ENCODE peak calls at places on chromosomes 2 and 18, in six cellular contexts. D, E, C, W, X and T are unnamed samples.

GRCh38 chr2:217906787-217907186 is 96.0 kb downstream of the TNS1 start:
- DNase-seq in D (no peak), E (no peak), C (no peak), W (no peak), X (no peak), T (no peak)

GRCh38 chr2:162890690-162891311 is 52.2 kb upstream of the KCNH7 start:
- DNase-seq in D (no peak), E (peak), C (peak), W (peak), X (peak), T (peak)

GRCh38 chr2:240818543-240819403 is 1.2 kb downstream of the KIF1A start:
- DNase-seq in D (no peak), E (no peak), C (no peak), W (no peak), X (peak), T (peak)

GRCh38 chr2:37617119-37617892 is 54.1 kb downstream of the CDC42EP3 start:
- DNase-seq in D (no peak), E (no peak), C (no peak), W (no peak), X (no peak), T (no peak)

GRCh38 chr2:178241852-178242551 is 47.7 kb downstream of the OSBPL6 start:
- DNase-seq in D (no peak), E (no peak), C (no peak), W (no peak), X (peak), T (no peak)

GRCh38 chr18:13300029-13300428 is 81.5 kb downstream of the LDLRAD4 start:
- DNase-seq in D (no peak), E (no peak), C (no peak), W (no peak), X (no peak), T (no peak)

GRCh38 chr2:67571785-67572718 is 174.9 kb downstream of the ETAA1 start:
- DNase-seq in D (no peak), E (no peak), C (no peak), W (no peak), X (no peak), T (no peak)

GRCh38 chr2:102619414-102620319 is at the start of gene SLC9A2:
- DNase-seq in D (no peak), E (peak), C (no peak), W (no peak), X (peak), T (peak)

GRCh38 chr2:121530210-121530562 is 494 bp upstream of the RNU4ATAC start:
- DNase-seq in D (peak), E (peak), C (peak), W (peak), X (peak), T (peak)

GRCh38 chr18:7234061-7234460 is 3.2 kb downstream of the LRRC30 start:
- DNase-seq in D (no peak), E (no peak), C (no peak), W (no peak), X (no peak), T (no peak)

GRCh38 chr18:23143871-23144270 is 8.6 kb downstream of the CABLES1 start:
- DNase-seq in D (no peak), E (no peak), C (no peak), W (no peak), X (no peak), T (no peak)

DNA sequence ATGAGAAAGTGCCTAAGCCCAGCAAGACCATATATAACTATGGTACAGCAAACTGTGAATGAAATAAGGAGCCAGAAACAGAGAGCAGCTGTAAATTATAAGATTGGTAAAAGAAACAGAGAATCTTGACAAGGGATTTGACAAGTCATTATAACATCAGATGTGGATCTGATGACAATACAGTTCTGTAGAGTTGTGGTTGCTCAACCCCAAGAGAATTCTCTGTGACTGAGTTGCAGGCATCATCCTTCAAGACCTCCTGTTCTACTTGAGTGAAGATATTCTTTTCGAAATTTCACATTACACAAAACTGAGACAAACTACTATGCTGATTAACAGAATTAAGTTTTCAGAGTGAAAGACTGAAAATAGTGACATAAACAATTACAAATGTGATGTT is 343.1 kb upstream of the SLC39A10 start:
- DNase-seq in D (no peak), E (no peak), C (no peak), W (no peak), X (no peak), T (no peak)
- TF ChIP-seq CREB1 in D (no peak), E (no peak), C (no peak), W (no peak), X (no peak), T (no peak)

GRCh38 chr2:153074207-153074606 is 355.8 kb downstream of the ARL6IP6 start:
- DNase-seq in D (no peak), E (no peak), C (no peak), W (no peak), X (no peak), T (no peak)
- TF ChIP-seq CREB1 in D (no peak), E (no peak), C (no peak), W (no peak), X (no peak), T (no peak)

GRCh38 chr2:15562354-15563031 is 1.4 kb upstream of the NBAS start:
- DNase-seq in D (no peak), E (no peak), C (no peak), W (no peak), X (no peak), T (no peak)

GRCh38 chr2:15560988-15561573 is at the start of gene NBAS:
- DNase-seq in D (peak), E (peak), C (peak), W (peak), X (peak), T (peak)

GRCh38 chr2:15563227-15564100 is 2.3 kb upstream of the NBAS start:
- DNase-seq in D (no peak), E (no peak), C (peak), W (no peak), X (no peak), T (peak)

GRCh38 chr2:15560404-15560987 is 638 bp downstream of the NBAS start:
- DNase-seq in D (no peak), E (no peak), C (peak), W (no peak), X (peak), T (peak)

DNA sequence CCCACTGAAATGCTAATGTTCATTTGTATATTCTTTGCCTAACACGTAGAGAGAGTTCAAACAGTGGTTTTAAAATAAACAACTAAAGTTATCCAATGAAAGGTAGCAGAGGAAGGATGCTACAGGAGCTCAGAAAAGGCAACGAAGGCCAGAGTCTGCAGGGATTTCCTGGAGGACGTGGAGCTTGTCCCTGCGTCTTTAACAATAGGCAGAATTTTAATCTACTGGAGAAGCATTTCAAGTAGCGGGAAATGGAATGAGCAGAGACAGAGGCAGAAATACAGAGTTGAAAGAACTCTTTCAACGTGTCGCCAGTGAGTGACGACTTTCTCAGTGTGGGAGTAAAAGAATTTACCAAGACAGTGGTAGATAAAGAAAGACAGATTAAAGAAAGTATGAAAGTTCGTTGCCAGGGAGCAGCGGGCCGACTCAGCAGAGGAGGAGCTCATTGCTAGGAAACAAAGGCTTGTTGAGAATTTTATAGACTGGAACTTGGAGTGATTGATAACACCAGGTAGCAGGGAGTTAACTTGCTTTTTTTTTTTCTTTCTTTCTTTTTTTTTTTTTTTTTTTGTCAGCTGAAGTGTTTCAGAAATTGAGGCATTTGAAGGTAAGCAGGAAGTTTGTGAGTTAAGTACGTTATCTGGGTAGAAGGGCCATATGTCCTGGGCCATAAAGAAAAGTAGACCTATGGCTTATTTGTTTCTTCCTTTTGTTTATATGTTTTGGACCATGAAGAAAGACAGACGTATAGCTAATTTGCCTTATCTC is 625 bp upstream of the NBAS start:
- DNase-seq in D (no peak), E (peak), C (peak), W (no peak), X (peak), T (no peak)
- TF ChIP-seq CREB1 in D (no peak), E (no peak), C (no peak), W (no peak), X (no peak), T (no peak)

GRCh38 chr2:182477774-182478173 is 50.9 kb upstream of the PDE1A start:
- DNase-seq in D (no peak), E (no peak), C (no peak), W (no peak), X (peak), T (no peak)

GRCh38 chr2:182482511-182482910 is 55.7 kb upstream of the PDE1A start:
- DNase-seq in D (no peak), E (no peak), C (no peak), W (no peak), X (no peak), T (no peak)

DNA sequence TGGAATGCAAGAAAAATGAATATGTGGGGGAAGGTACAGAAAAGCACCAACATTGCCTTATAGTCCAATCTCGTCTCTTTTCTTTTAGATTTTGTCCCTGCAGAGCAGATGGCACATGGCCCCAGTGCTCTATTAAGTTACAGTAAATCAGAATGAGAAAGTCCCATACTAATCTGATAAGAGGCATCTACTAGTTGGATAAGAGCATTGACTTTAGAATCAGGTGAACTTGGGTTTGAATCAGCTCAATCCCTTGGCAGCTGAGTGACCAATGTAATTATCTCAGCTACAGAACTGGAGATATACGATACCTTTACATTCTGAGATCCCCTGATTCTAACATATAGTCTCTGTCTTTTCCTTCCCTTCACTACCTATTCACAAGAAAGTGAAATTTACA is 54.8 kb upstream of the PDE1A start:
- DNase-seq in D (no peak), E (no peak), C (no peak), W (no peak), X (no peak), T (no peak)
- TF ChIP-seq CREB1 in D (no peak), E (no peak), C (no peak), W (no peak), X (no peak), T (no peak)

DNA sequence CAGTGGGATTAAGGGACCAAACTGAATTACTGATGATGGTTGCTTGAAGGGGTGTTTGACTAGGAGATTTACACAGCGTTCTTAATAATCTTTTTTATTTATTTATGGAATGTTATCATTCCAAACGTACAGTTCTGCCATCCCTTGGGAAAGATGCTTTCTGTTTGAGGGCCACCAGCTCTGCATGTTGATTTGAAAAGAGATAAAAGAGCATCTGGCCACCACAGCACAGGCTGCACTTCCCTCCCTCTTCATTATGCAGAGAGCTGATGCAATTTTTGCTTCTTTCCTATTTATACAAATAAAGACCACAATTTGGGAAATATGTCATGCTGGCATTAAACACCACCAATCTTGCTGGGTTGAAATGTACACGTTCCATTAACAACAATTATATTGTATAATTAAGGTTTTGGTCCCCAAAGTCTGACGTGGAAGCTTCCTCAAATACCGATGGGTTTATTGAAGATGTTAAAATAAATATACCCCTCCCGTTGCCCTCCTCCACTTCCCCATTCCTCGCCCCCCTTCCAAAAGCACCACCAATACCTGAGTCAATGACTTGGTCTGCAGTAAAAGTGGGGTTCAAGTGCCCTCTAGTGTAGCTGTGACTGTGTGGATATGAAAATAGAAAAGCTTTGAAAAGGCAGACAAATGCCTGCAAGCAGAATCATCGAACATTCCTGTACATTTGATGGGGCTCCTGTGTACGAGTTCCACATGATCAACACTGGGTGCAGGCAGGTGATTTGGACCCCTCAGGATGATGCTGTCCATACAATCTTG is 211.9 kb downstream of the HRH4 start:
- DNase-seq in D (no peak), E (no peak), C (no peak), W (no peak), X (peak), T (no peak)
- TF ChIP-seq CREB1 in D (no peak), E (no peak), C (no peak), W (no peak), X (no peak), T (no peak)

DNA sequence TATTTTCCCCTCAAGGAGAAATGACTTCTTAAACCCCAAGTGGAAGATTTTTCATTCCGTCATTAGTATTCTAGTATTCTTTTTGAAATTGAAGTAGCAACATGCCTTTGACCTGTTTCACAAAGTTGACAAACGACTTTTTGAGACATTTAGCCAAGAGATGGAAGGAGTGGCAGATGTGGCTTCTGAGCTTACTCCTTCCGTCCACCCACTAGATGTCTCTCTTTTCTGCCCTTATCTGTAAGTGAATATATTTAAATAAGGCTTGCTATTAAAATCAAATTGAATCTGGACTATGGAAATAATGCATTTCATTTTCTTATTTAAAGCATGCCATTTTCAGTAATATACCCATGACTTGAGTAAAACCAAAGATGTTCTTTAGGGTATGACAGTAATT is 74.1 kb downstream of the ACTR3 start:
- DNase-seq in D (no peak), E (no peak), C (no peak), W (no peak), X (no peak), T (no peak)
- TF ChIP-seq CREB1 in D (no peak), E (no peak), C (no peak), W (no peak), X (no peak), T (no peak)